ENCODE peak calls at places on chromosome 2, in six cellular contexts. E, B, W, J, Z and D are unnamed samples.

GRCh38 chr2:130391058-130391871 is 35.4 kb downstream of the PTPN18 start:
- DNase-seq in E (peak), B (peak), W (peak), J (peak), Z (peak), D (peak)

GRCh38 chr2:23944527-23944926 is 4.3 kb downstream of the UBXN2A start:
- DNase-seq in E (no peak), B (no peak), W (peak), J (no peak), Z (no peak), D (no peak)

GRCh38 chr2:168521342-168521741 is 65.3 kb downstream of the CERS6 start:
- DNase-seq in E (no peak), B (peak), W (no peak), J (no peak), Z (no peak), D (no peak)

GRCh38 chr2:72973566-72974435 is 56.5 kb downstream of the EMX1 start:
- DNase-seq in E (peak), B (peak), W (peak), J (peak), Z (peak), D (no peak)

GRCh38 chr2:200466703-200467418 is 43.0 kb downstream of the KCTD18 start:
- DNase-seq in E (no peak), B (peak), W (no peak), J (no peak), Z (no peak), D (no peak)

GRCh38 chr2:231458368-231458767 is 5.9 kb downstream of the NCL start:
- DNase-seq in E (no peak), B (no peak), W (no peak), J (no peak), Z (no peak), D (no peak)

GRCh38 chr2:194151231-194151630 is 1505.8 kb upstream of the SLC39A10 start:
- DNase-seq in E (no peak), B (no peak), W (no peak), J (no peak), Z (no peak), D (no peak)

GRCh38 chr2:8661736-8662135 is 20.1 kb upstream of the ID2 start:
- DNase-seq in E (no peak), B (peak), W (no peak), J (no peak), Z (no peak), D (no peak)

GRCh38 chr2:103139628-103140268 is 377.9 kb downstream of the TMEM182 start:
- DNase-seq in E (no peak), B (no peak), W (peak), J (no peak), Z (no peak), D (no peak)

GRCh38 chr2:230865324-230865765 is 603 bp downstream of the ITM2C start:
- DNase-seq in E (no peak), B (no peak), W (peak), J (no peak), Z (no peak), D (no peak)

GRCh38 chr2:164913640-164914346 is 41.5 kb downstream of the SLC38A11 start:
- DNase-seq in E (peak), B (peak), W (peak), J (no peak), Z (no peak), D (no peak)

GRCh38 chr2:114113527-114113926 is 223.6 kb downstream of the ACTR3 start:
- DNase-seq in E (no peak), B (no peak), W (peak), J (no peak), Z (peak), D (no peak)

GRCh38 chr2:166170356-166170755 is 42.5 kb upstream of the SCN1A start:
- DNase-seq in E (no peak), B (peak), W (no peak), J (no peak), Z (no peak), D (no peak)

GRCh38 chr2:239267411-239267941 is 133.3 kb downstream of the HDAC4 start:
- DNase-seq in E (peak), B (peak), W (no peak), J (no peak), Z (no peak), D (no peak)

GRCh38 chr2:232389327-232389726 is 10.8 kb downstream of the ALPP start:
- DNase-seq in E (no peak), B (peak), W (peak), J (no peak), Z (no peak), D (no peak)

GRCh38 chr2:149924549-149925213 is 337.1 kb upstream of the MMADHC start:
- DNase-seq in E (no peak), B (peak), W (no peak), J (no peak), Z (no peak), D (no peak)

GRCh38 chr2:191280834-191281756 is 35.9 kb downstream of the MYO1B start:
- DNase-seq in E (no peak), B (no peak), W (no peak), J (no peak), Z (no peak), D (no peak)

GRCh38 chr2:8849322-8849721 is 11.9 kb upstream of the KIDINS220 start:
- DNase-seq in E (no peak), B (peak), W (no peak), J (no peak), Z (no peak), D (no peak)

GRCh38 chr2:28767367-28767766 is 15.7 kb downstream of the PPP1CB start:
- DNase-seq in E (no peak), B (no peak), W (no peak), J (no peak), Z (no peak), D (no peak)

GRCh38 chr2:81853331-81853730 is 1548.8 kb upstream of the LRRTM1 start:
- DNase-seq in E (no peak), B (peak), W (peak), J (no peak), Z (no peak), D (no peak)

GRCh38 chr2:228094377-228094921 is 87.0 kb downstream of the SPHKAP start:
- DNase-seq in E (peak), B (no peak), W (no peak), J (no peak), Z (no peak), D (no peak)

DNA sequence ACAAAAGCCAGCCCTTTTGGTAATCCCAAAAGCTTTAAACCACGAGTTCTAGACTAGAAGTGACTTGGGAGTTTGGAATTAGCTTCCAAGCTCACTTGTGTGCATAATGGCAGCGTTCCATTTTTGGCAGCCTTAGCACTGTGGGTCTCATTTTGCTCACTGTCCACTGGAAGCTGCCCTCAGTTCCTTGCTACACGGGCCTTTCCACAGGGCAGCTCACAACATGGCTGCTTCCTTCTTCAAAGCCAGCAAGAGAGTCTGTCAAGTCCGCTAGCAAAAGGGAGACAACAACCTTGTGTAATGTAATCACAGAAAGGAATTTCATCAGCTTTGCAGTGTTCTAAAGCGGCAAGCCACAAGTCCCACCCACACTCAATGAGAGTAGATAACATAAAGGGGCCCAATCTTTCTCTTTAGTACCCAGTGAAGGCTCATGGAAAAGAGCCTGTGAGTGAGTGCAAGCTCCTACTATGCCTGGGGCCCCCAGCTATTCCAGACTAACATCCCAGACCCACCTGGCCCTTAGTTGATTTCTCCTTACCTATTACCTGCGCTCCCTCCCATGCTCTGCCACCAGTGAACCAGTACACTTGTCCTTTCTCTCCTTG is 239.7 kb upstream of the FBXO11 start:
- DNase-seq in E (no peak), B (peak), W (peak), J (no peak), Z (no peak), D (no peak)
- H4K8ac ChIP-seq in E (no peak), B (peak), W (no peak), J (no peak), Z (no peak), D (peak)

GRCh38 chr2:186498834-186499233 is 12.8 kb downstream of the ZC3H15 start:
- DNase-seq in E (no peak), B (no peak), W (no peak), J (no peak), Z (no peak), D (no peak)

GRCh38 chr2:186496401-186496800 is 10.3 kb downstream of the ZC3H15 start:
- DNase-seq in E (no peak), B (no peak), W (no peak), J (no peak), Z (no peak), D (no peak)

GRCh38 chr2:186493564-186494085 is 7.6 kb downstream of the ZC3H15 start:
- DNase-seq in E (no peak), B (no peak), W (no peak), J (no peak), Z (no peak), D (no peak)

GRCh38 chr2:186497928-186498327 is 11.9 kb downstream of the ZC3H15 start:
- DNase-seq in E (no peak), B (no peak), W (no peak), J (no peak), Z (no peak), D (no peak)
- H4K8ac ChIP-seq in E (no peak), B (no peak), W (no peak), J (no peak), Z (no peak), D (no peak)

GRCh38 chr2:144519597-144519933 is 354 bp downstream of the ZEB2 start:
- DNase-seq in E (no peak), B (no peak), W (no peak), J (no peak), Z (no peak), D (no peak)

GRCh38 chr2:144516417-144516980 is 3.4 kb downstream of the ZEB2 start:
- DNase-seq in E (no peak), B (no peak), W (no peak), J (no peak), Z (no peak), D (peak)

GRCh38 chr2:144516981-144517824 is 2.7 kb downstream of the ZEB2 start:
- DNase-seq in E (peak), B (peak), W (peak), J (no peak), Z (peak), D (no peak)

GRCh38 chr2:144518744-144519596 is 949 bp downstream of the ZEB2 start:
- DNase-seq in E (no peak), B (no peak), W (no peak), J (no peak), Z (no peak), D (no peak)

DNA sequence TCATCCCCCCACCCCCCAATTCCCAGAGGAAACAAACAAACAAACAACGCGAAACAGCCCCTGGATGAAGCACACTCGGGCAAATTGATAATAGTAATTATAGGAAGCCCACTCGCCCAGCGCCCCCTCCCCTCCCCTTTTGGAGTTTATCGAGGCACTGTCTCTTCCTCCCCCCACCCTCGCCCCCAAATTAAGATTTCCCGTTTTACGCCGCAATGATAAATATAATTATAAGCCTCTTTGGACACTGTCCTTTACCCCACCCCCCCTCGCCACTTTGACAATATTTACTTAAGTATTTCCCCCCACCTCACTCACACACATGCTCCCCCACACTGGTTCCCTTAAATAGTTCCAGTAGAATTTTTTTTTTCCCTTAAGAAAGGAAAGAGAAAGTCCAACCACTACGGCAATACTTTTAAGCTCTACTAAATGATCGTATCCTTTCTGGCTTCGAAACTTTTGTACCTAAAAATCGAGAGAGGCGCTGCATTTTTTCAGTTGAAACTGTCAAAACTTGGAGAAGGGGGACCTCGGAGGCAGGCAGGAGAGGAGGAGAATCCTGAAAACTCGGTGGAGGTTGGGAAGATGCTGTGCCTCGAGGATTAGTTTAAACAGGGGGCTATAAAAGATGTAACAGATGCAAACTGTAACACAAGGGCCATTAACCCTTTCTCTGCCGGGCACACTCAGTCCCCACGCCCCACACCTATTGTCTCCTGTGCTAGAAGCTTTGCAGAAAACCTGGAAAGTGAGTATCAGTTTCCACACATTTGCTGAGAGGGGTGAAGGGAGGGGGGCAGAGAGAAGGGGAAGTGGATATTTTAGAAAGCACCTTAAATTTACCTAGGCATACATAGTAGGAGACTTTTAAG is 1.9 kb downstream of the ZEB2 start:
- DNase-seq in E (no peak), B (no peak), W (peak), J (no peak), Z (no peak), D (no peak)
- H4K8ac ChIP-seq in E (peak), B (peak), W (no peak), J (no peak), Z (no peak), D (no peak)

GRCh38 chr2:112583497-112584133 is 794 bp upstream of the CHCHD5 start:
- DNase-seq in E (no peak), B (no peak), W (no peak), J (no peak), Z (no peak), D (no peak)
- H4K8ac ChIP-seq in E (peak), B (peak), W (no peak), J (no peak), Z (no peak), D (peak)